ENCODE peak calls at places on chromosomes 5 and 9, in four cellular contexts. Z, E, K and H are unnamed samples.

GRCh38 chr9:133184971-133185370 is 21.3 kb upstream of the GBGT1 start:
- DNase-seq in Z (peak), E (peak), K (peak), H (peak)

GRCh38 chr9:2966846-2967372 is 123.0 kb upstream of the PUM3 start:
- DNase-seq in Z (no peak), E (peak), K (peak), H (no peak)

GRCh38 chr5:171646338-171647042 is 139.1 kb upstream of the SMIM23 start:
- DNase-seq in Z (no peak), E (peak), K (no peak), H (no peak)

GRCh38 chr5:180233729-180234128 is 24.7 kb upstream of the RASGEF1C start:
- DNase-seq in Z (no peak), E (no peak), K (no peak), H (no peak)

GRCh38 chr9:136204838-136205706 is at the start of gene LHX3:
- DNase-seq in Z (no peak), E (no peak), K (no peak), H (peak)

GRCh38 chr9:105044458-105044857 is 116.5 kb upstream of the ABCA1 start:
- DNase-seq in Z (no peak), E (peak), K (no peak), H (no peak)

GRCh38 chr5:137075163-137075970 is 423.8 kb downstream of the SPOCK1 start:
- DNase-seq in Z (peak), E (no peak), K (peak), H (peak)

GRCh38 chr9:21831841-21832509 is 29.5 kb downstream of the MTAP start:
- DNase-seq in Z (no peak), E (no peak), K (no peak), H (peak)

GRCh38 chr5:120375248-120375647 is 88.9 kb upstream of the PRR16 start:
- DNase-seq in Z (no peak), E (no peak), K (no peak), H (no peak)

GRCh38 chr9:92669890-92670708 is at the start of gene IPPK:
- DNase-seq in Z (peak), E (peak), K (peak), H (peak)

GRCh38 chr5:74384851-74385250 is 255.7 kb downstream of the ENC1 start:
- DNase-seq in Z (no peak), E (peak), K (no peak), H (peak)

GRCh38 chr5:12625667-12626263 is 721.5 kb upstream of the CTNND2 start:
- DNase-seq in Z (no peak), E (no peak), K (no peak), H (no peak)

GRCh38 chr9:130064621-130065020 is 10.9 kb downstream of the GPR107 start:
- DNase-seq in Z (no peak), E (no peak), K (no peak), H (no peak)

GRCh38 chr5:19767987-19768386 is 220.0 kb downstream of the CDH18 start:
- DNase-seq in Z (no peak), E (no peak), K (no peak), H (no peak)

GRCh38 chr9:13110766-13111400 is 168.6 kb downstream of the MPDZ start:
- DNase-seq in Z (no peak), E (no peak), K (no peak), H (no peak)

GRCh38 chr5:132641241-132641723 is 16.7 kb upstream of the IL13 start:
- DNase-seq in Z (no peak), E (no peak), K (no peak), H (no peak)

GRCh38 chr9:97938081-97938644 is at the start of gene HEMGN:
- DNase-seq in Z (no peak), E (no peak), K (no peak), H (no peak)

GRCh38 chr9:92970467-92970923 is 23.2 kb downstream of the FGD3 start:
- DNase-seq in Z (peak), E (no peak), K (no peak), H (no peak)

GRCh38 chr5:53063176-53063575 is 46.4 kb downstream of the MOCS2 start:
- DNase-seq in Z (no peak), E (no peak), K (no peak), H (peak)

GRCh38 chr5:15650266-15650665 is 150.3 kb downstream of the FBXL7 start:
- DNase-seq in Z (no peak), E (no peak), K (no peak), H (no peak)

GRCh38 chr9:21153688-21154608 is 12.3 kb upstream of the IFNW1 start:
- DNase-seq in Z (peak), E (peak), K (no peak), H (peak)

GRCh38 chr5:166236327-166236726 is 2055.1 kb upstream of the WWC1 start:
- DNase-seq in Z (no peak), E (no peak), K (no peak), H (no peak)

GRCh38 chr5:151060742-151061141 is 20.1 kb downstream of the TNIP1 start:
- DNase-seq in Z (no peak), E (no peak), K (no peak), H (no peak)

GRCh38 chr5:140342287-140342686 is 4.1 kb downstream of the HBEGF start:
- DNase-seq in Z (no peak), E (no peak), K (no peak), H (peak)

GRCh38 chr9:120257483-120257882 is 322.5 kb downstream of the CDK5RAP2 start:
- DNase-seq in Z (no peak), E (no peak), K (peak), H (no peak)

GRCh38 chr5:100861148-100861547 is 41.9 kb downstream of the ST8SIA4 start:
- DNase-seq in Z (no peak), E (no peak), K (no peak), H (no peak)

GRCh38 chr5:168674893-168675482 is 95.8 kb upstream of the PANK3 start:
- DNase-seq in Z (no peak), E (no peak), K (no peak), H (no peak)

GRCh38 chr9:16236882-16237281 is 633.6 kb downstream of the BNC2 start:
- DNase-seq in Z (no peak), E (no peak), K (no peak), H (no peak)

GRCh38 chr9:8365466-8366160 is 566.0 kb upstream of the DMAC1 start:
- DNase-seq in Z (no peak), E (no peak), K (no peak), H (peak)

GRCh38 chr9:104866186-104866585 is 61.8 kb downstream of the ABCA1 start:
- DNase-seq in Z (no peak), E (no peak), K (no peak), H (peak)

GRCh38 chr5:32707394-32707997 is 3.6 kb upstream of the NPR3 start:
- DNase-seq in Z (peak), E (peak), K (no peak), H (peak)

GRCh38 chr9:69089491-69089890 is 53.9 kb downstream of the FXN start:
- DNase-seq in Z (no peak), E (no peak), K (no peak), H (no peak)

GRCh38 chr5:119286516-119287488 is 69.0 kb upstream of the TNFAIP8 start:
- DNase-seq in Z (no peak), E (no peak), K (no peak), H (no peak)

GRCh38 chr5:43215073-43215631 is 23.1 kb downstream of the NIM1K start:
- DNase-seq in Z (no peak), E (peak), K (peak), H (no peak)

GRCh38 chr9:21770877-21771560 is 31.4 kb upstream of the MTAP start:
- DNase-seq in Z (peak), E (no peak), K (no peak), H (peak)